ENCODE peak calls at places on chromosome 11, in five cellular contexts. One of them, this sample, is unnamed.

GRCh38 chr11:111604392-111605009 is 2.3 kb downstream of the SIK2 start:
- DNase-seq in AG08395: peak
- DNase-seq in adipocyte: peak
- DNase-seq in cardiac fibroblast: peak
- DNase-seq in ecto neural progenitor cell: no peak
- DNase-seq in this sample: peak

GRCh38 chr11:69797156-69797555 is 22.0 kb upstream of the FGF4 start:
- DNase-seq in AG08395: no peak
- DNase-seq in adipocyte: no peak
- DNase-seq in cardiac fibroblast: no peak
- DNase-seq in ecto neural progenitor cell: no peak
- DNase-seq in this sample: no peak

GRCh38 chr11:78460468-78460867 is 42.8 kb upstream of the GAB2 start:
- DNase-seq in AG08395: peak
- DNase-seq in adipocyte: peak
- DNase-seq in cardiac fibroblast: no peak
- DNase-seq in ecto neural progenitor cell: no peak
- DNase-seq in this sample: no peak

GRCh38 chr11:105553015-105553414 is 56.9 kb upstream of the GRIA4 start:
- DNase-seq in AG08395: no peak
- DNase-seq in adipocyte: no peak
- DNase-seq in cardiac fibroblast: peak
- DNase-seq in ecto neural progenitor cell: no peak
- DNase-seq in this sample: no peak

GRCh38 chr11:19931141-19931767 is 218.6 kb downstream of the NAV2 start:
- DNase-seq in AG08395: peak
- DNase-seq in adipocyte: peak
- DNase-seq in cardiac fibroblast: peak
- DNase-seq in ecto neural progenitor cell: no peak
- DNase-seq in this sample: no peak

GRCh38 chr11:1198766-1199688 is 23.8 kb upstream of the MUC5B start:
- DNase-seq in AG08395: no peak
- DNase-seq in adipocyte: no peak
- DNase-seq in cardiac fibroblast: no peak
- DNase-seq in ecto neural progenitor cell: peak
- DNase-seq in this sample: no peak

GRCh38 chr11:12547953-12548650 is 126.1 kb upstream of the TEAD1 start:
- DNase-seq in AG08395: no peak
- DNase-seq in adipocyte: no peak
- DNase-seq in cardiac fibroblast: no peak
- DNase-seq in ecto neural progenitor cell: no peak
- DNase-seq in this sample: no peak

GRCh38 chr11:111694851-111695250 is 71.3 kb downstream of the PPP2R1B start:
- DNase-seq in AG08395: peak
- DNase-seq in adipocyte: peak
- DNase-seq in cardiac fibroblast: peak
- DNase-seq in ecto neural progenitor cell: no peak
- DNase-seq in this sample: peak

GRCh38 chr11:827146-827860 is 416 bp upstream of the CRACR2B start:
- DNase-seq in AG08395: no peak
- DNase-seq in adipocyte: no peak
- DNase-seq in cardiac fibroblast: no peak
- DNase-seq in ecto neural progenitor cell: no peak
- DNase-seq in this sample: no peak

GRCh38 chr11:118609380-118610219 is 2.2 kb downstream of the PHLDB1 start:
- DNase-seq in AG08395: no peak
- DNase-seq in adipocyte: peak
- DNase-seq in cardiac fibroblast: peak
- DNase-seq in ecto neural progenitor cell: no peak
- DNase-seq in this sample: no peak

GRCh38 chr11:45185228-45185729 is 38.8 kb downstream of the PRDM11 start:
- DNase-seq in AG08395: no peak
- DNase-seq in adipocyte: no peak
- DNase-seq in cardiac fibroblast: no peak
- DNase-seq in ecto neural progenitor cell: no peak
- DNase-seq in this sample: no peak

GRCh38 chr11:46693597-46694012 is 6.8 kb downstream of the ARHGAP1 start:
- DNase-seq in AG08395: peak
- DNase-seq in adipocyte: no peak
- DNase-seq in cardiac fibroblast: peak
- DNase-seq in ecto neural progenitor cell: no peak
- DNase-seq in this sample: no peak

GRCh38 chr11:7582338-7582985 is 68.7 kb downstream of the PPFIBP2 start:
- DNase-seq in AG08395: peak
- DNase-seq in adipocyte: no peak
- DNase-seq in cardiac fibroblast: peak
- DNase-seq in ecto neural progenitor cell: no peak
- DNase-seq in this sample: no peak

GRCh38 chr11:10181811-10182210 is 112.2 kb downstream of the SBF2 start:
- DNase-seq in AG08395: peak
- DNase-seq in adipocyte: peak
- DNase-seq in cardiac fibroblast: peak
- DNase-seq in ecto neural progenitor cell: no peak
- DNase-seq in this sample: no peak

GRCh38 chr11:88194990-88195389 is 19.7 kb upstream of the RAB38 start:
- DNase-seq in AG08395: no peak
- DNase-seq in adipocyte: no peak
- DNase-seq in cardiac fibroblast: no peak
- DNase-seq in ecto neural progenitor cell: no peak
- DNase-seq in this sample: no peak

GRCh38 chr11:64078294-64078693 is 42.6 kb downstream of the FLRT1 start:
- DNase-seq in AG08395: no peak
- DNase-seq in adipocyte: no peak
- DNase-seq in cardiac fibroblast: no peak
- DNase-seq in ecto neural progenitor cell: no peak
- DNase-seq in this sample: no peak

GRCh38 chr11:65355013-65355775 is 643 bp downstream of the TIGD3 start:
- DNase-seq in AG08395: no peak
- DNase-seq in adipocyte: no peak
- DNase-seq in cardiac fibroblast: no peak
- DNase-seq in ecto neural progenitor cell: peak
- DNase-seq in this sample: peak

GRCh38 chr11:12470236-12470635 is 92.9 kb downstream of the PARVA start:
- DNase-seq in AG08395: no peak
- DNase-seq in adipocyte: no peak
- DNase-seq in cardiac fibroblast: no peak
- DNase-seq in ecto neural progenitor cell: no peak
- DNase-seq in this sample: no peak

GRCh38 chr11:24935059-24935458 is 438.2 kb downstream of the LUZP2 start:
- DNase-seq in AG08395: no peak
- DNase-seq in adipocyte: peak
- DNase-seq in cardiac fibroblast: no peak
- DNase-seq in ecto neural progenitor cell: no peak
- DNase-seq in this sample: no peak

GRCh38 chr11:120195601-120196289 is 15.1 kb upstream of the OAF start:
- DNase-seq in AG08395: no peak
- DNase-seq in adipocyte: no peak
- DNase-seq in cardiac fibroblast: no peak
- DNase-seq in ecto neural progenitor cell: no peak
- DNase-seq in this sample: no peak

GRCh38 chr11:119643212-119643877 is 85.7 kb downstream of the NECTIN1 start:
- DNase-seq in AG08395: no peak
- DNase-seq in adipocyte: no peak
- DNase-seq in cardiac fibroblast: no peak
- DNase-seq in ecto neural progenitor cell: no peak
- DNase-seq in this sample: no peak

GRCh38 chr11:26331911-26332571 is at the start of gene ANO3:
- DNase-seq in AG08395: peak
- DNase-seq in adipocyte: peak
- DNase-seq in cardiac fibroblast: peak
- DNase-seq in ecto neural progenitor cell: peak
- DNase-seq in this sample: no peak

GRCh38 chr11:27757953-27758352 is 57.7 kb upstream of the BDNF start:
- DNase-seq in AG08395: peak
- DNase-seq in adipocyte: peak
- DNase-seq in cardiac fibroblast: peak
- DNase-seq in ecto neural progenitor cell: no peak
- DNase-seq in this sample: no peak

GRCh38 chr11:103862827-103863213 is 173.6 kb upstream of the DDI1 start:
- DNase-seq in AG08395: no peak
- DNase-seq in adipocyte: no peak
- DNase-seq in cardiac fibroblast: no peak
- DNase-seq in ecto neural progenitor cell: no peak
- DNase-seq in this sample: no peak

GRCh38 chr11:70717961-70718595 is 319.7 kb downstream of the CTTN start:
- DNase-seq in AG08395: no peak
- DNase-seq in adipocyte: no peak
- DNase-seq in cardiac fibroblast: no peak
- DNase-seq in ecto neural progenitor cell: no peak
- DNase-seq in this sample: peak

GRCh38 chr11:16336721-16337120 is 19.6 kb downstream of the SOX6 start:
- DNase-seq in AG08395: no peak
- DNase-seq in adipocyte: no peak
- DNase-seq in cardiac fibroblast: no peak
- DNase-seq in ecto neural progenitor cell: no peak
- DNase-seq in this sample: no peak

GRCh38 chr11:76185931-76186401 is 20.3 kb downstream of the WNT11 start:
- DNase-seq in AG08395: peak
- DNase-seq in adipocyte: no peak
- DNase-seq in cardiac fibroblast: peak
- DNase-seq in ecto neural progenitor cell: no peak
- DNase-seq in this sample: peak

GRCh38 chr11:13183094-13183825 is 94.3 kb upstream of the BMAL1 start:
- DNase-seq in AG08395: peak
- DNase-seq in adipocyte: peak
- DNase-seq in cardiac fibroblast: peak
- DNase-seq in ecto neural progenitor cell: no peak
- DNase-seq in this sample: no peak

GRCh38 chr11:58024601-58025091 is 965 bp downstream of the OR9Q1 start:
- DNase-seq in AG08395: peak
- DNase-seq in adipocyte: no peak
- DNase-seq in cardiac fibroblast: peak
- DNase-seq in ecto neural progenitor cell: no peak
- DNase-seq in this sample: no peak

GRCh38 chr11:112558691-112559090 is 298.0 kb upstream of the PLET1 start:
- DNase-seq in AG08395: no peak
- DNase-seq in adipocyte: peak
- DNase-seq in cardiac fibroblast: peak
- DNase-seq in ecto neural progenitor cell: no peak
- DNase-seq in this sample: no peak

GRCh38 chr11:123526027-123526805 is 96.1 kb downstream of the GRAMD1B start:
- DNase-seq in AG08395: no peak
- DNase-seq in adipocyte: no peak
- DNase-seq in cardiac fibroblast: no peak
- DNase-seq in ecto neural progenitor cell: no peak
- DNase-seq in this sample: no peak

GRCh38 chr11:63840356-63841060 is 1.6 kb downstream of the MARK2 start:
- DNase-seq in AG08395: no peak
- DNase-seq in adipocyte: peak
- DNase-seq in cardiac fibroblast: no peak
- DNase-seq in ecto neural progenitor cell: no peak
- DNase-seq in this sample: no peak

GRCh38 chr11:124591430-124591829 is 19.8 kb upstream of the PANX3 start:
- DNase-seq in AG08395: no peak
- DNase-seq in adipocyte: no peak
- DNase-seq in cardiac fibroblast: no peak
- DNase-seq in ecto neural progenitor cell: no peak
- DNase-seq in this sample: no peak

GRCh38 chr11:10208045-10208674 is 85.9 kb downstream of the SBF2 start:
- DNase-seq in AG08395: peak
- DNase-seq in adipocyte: peak
- DNase-seq in cardiac fibroblast: peak
- DNase-seq in ecto neural progenitor cell: no peak
- DNase-seq in this sample: peak

GRCh38 chr11:111819161-111820058 is 52.0 kb downstream of the ALG9 start:
- DNase-seq in AG08395: peak
- DNase-seq in adipocyte: peak
- DNase-seq in cardiac fibroblast: peak
- DNase-seq in ecto neural progenitor cell: no peak
- DNase-seq in this sample: no peak

This sample was measured in frontal cortex.